ENCODE peak calls at places on chromosomes 5 and 9, in nine cellular contexts. U is ascending aorta, S is osteocyte, R is thyroid gland, Y is heart right ventricle, C is choroid plexus epithelial cell, N is progenitor cell of endocrine pancreas, D is A549, X is spleen. I is an unnamed sample.

GRCh38 chr5:161847896-161848510 is at the start of gene GABRA1:
- DNase-seq in U (no peak), Y (no peak), N (peak), C (no peak), S (no peak), R (peak), X (no peak), D (no peak), I (no peak)

GRCh38 chr5:96780626-96781025 is 27.1 kb downstream of the ERAP1 start:
- DNase-seq in S (no peak), D (no peak), C (peak), N (no peak), Y (no peak), X (no peak), U (no peak), R (no peak), I (no peak)

GRCh38 chr9:131731237-131731995 is 8.5 kb downstream of the RAPGEF1 start:
- DNase-seq in C (no peak), S (no peak), Y (no peak), N (no peak), R (no peak), D (no peak), X (no peak), U (no peak), I (no peak)

GRCh38 chr5:17951392-17952169 is 317.3 kb downstream of the TAF11L14 start:
- DNase-seq in X (no peak), D (peak), Y (no peak), C (no peak), S (no peak), N (no peak), U (no peak), R (no peak), I (no peak)

GRCh38 chr5:140881889-140882590 is at the start of gene PCDHA13:
- DNase-seq in S (no peak), X (no peak), R (no peak), C (no peak), U (no peak), N (no peak), D (no peak), Y (no peak), I (no peak)

GRCh38 chr5:123035950-123036390 is 555 bp downstream of the PPIC start:
- DNase-seq in C (peak), Y (peak), D (peak), S (no peak), N (peak), U (no peak), R (peak), X (peak), I (peak)

GRCh38 chr9:69035438-69036316 is at the start of gene FXN:
- DNase-seq in S (peak), U (peak), R (peak), Y (peak), N (peak), D (peak), X (peak), C (peak), I (peak)

GRCh38 chr5:14298126-14298847 is 155.1 kb downstream of the TRIO start:
- DNase-seq in D (no peak), Y (no peak), S (no peak), C (peak), U (no peak), X (no peak), R (no peak), N (no peak), I (no peak)

GRCh38 chr5:56412601-56413379 is 179.7 kb upstream of the ANKRD55 start:
- DNase-seq in C (peak), Y (peak), X (peak), N (no peak), S (no peak), R (no peak), D (no peak), U (peak), I (no peak)

GRCh38 chr5:7208911-7209310 is 187.0 kb upstream of the ADCY2 start:
- DNase-seq in S (no peak), X (no peak), N (no peak), D (no peak), Y (no peak), R (peak), U (no peak), C (no peak), I (no peak)

GRCh38 chr5:113293068-113293571 is 141.7 kb downstream of the TSSK1B start:
- DNase-seq in X (no peak), U (no peak), S (no peak), R (no peak), N (no peak), D (no peak), Y (no peak), C (peak), I (no peak)

GRCh38 chr5:113295111-113295539 is 139.7 kb downstream of the TSSK1B start:
- DNase-seq in D (no peak), C (no peak), R (no peak), U (no peak), X (no peak), Y (no peak), S (no peak), N (no peak), I (no peak)

GRCh38 chr5:113292535-113292934 is 142.3 kb downstream of the TSSK1B start:
- DNase-seq in X (no peak), R (no peak), S (no peak), D (no peak), C (no peak), U (no peak), N (no peak), Y (no peak), I (no peak)

GRCh38 chr5:113293613-113294340 is 141.0 kb downstream of the TSSK1B start:
- DNase-seq in S (no peak), U (no peak), X (no peak), R (peak), D (no peak), Y (peak), C (peak), N (no peak), I (no peak)

DNA sequence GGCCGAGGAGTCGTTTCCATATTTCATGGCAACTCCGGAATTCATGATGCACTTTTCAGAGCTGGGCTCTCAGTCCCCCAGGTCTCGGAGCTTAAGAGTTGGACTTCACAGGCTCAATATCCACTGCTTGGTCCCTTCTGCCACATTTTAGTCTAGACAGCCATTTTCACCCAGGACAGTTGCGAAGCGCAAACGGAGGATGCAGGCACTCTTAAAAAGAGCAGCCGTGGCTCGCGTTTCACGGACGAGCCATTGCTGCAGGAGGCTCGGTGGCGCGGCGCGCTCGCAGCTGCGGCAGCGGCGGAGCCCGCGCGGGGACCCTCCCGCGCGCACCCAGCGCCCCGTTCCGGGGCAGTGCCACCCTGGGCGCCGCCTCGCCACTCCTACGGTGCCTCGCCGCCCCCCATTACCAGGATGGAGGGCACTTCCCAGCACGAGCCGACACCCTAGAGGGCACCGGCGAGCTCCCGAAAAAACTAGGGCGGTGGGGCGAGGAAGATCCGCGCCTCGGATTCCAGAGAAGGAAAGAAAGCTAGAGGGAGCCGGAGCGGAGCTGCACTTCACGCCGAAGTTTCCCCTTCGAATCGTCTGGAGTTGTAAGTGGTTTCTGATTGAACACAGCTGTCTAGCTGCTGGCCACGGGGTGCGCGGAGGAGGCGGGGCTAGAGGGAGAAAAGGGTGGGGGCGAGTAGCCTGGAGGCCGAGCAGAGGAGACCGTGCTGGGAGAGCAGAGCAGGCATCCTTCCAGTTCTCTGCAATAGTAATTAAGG is 140.3 kb downstream of the TSSK1B start:
- DNase-seq in X (peak), Y (peak), D (peak), U (peak), N (peak), S (peak), R (peak), C (peak), I (peak)
- TF ChIP-seq CTCF in X (no peak), Y (peak), D (peak), U (peak), N (peak), S (peak), R (no peak), C (peak), I (no peak)

GRCh38 chr5:181173027-181173419 is 25.6 kb downstream of the OR2V2 start:
- DNase-seq in D (no peak), X (no peak), Y (no peak), U (no peak), S (no peak), C (no peak), R (no peak), N (no peak), I (no peak)
- TF ChIP-seq CTCF in D (peak), X (no peak), Y (peak), U (peak), S (peak), C (no peak), R (no peak), N (peak), I (no peak)

GRCh38 chr9:27195191-27195590 is 86.2 kb downstream of the TEK start:
- DNase-seq in U (no peak), C (peak), S (no peak), X (no peak), Y (no peak), R (no peak), D (no peak), N (no peak), I (no peak)

GRCh38 chr9:27194401-27195091 is 85.5 kb downstream of the TEK start:
- DNase-seq in Y (no peak), X (no peak), U (no peak), S (no peak), C (peak), R (no peak), D (peak), N (no peak), I (no peak)

GRCh38 chr9:27202056-27202455 is 93.0 kb downstream of the TEK start:
- DNase-seq in S (no peak), R (no peak), D (no peak), Y (no peak), C (no peak), U (no peak), N (no peak), X (no peak), I (no peak)

GRCh38 chr9:27196383-27196782 is 87.4 kb downstream of the TEK start:
- DNase-seq in R (no peak), S (no peak), X (no peak), C (no peak), U (no peak), Y (no peak), D (no peak), N (no peak), I (no peak)

GRCh38 chr9:27198175-27198574 is 89.2 kb downstream of the TEK start:
- DNase-seq in S (no peak), C (no peak), X (no peak), U (no peak), Y (no peak), D (no peak), R (peak), N (no peak), I (no peak)
- TF ChIP-seq CTCF in S (peak), C (peak), X (no peak), U (no peak), Y (peak), D (no peak), R (peak), N (no peak), I (no peak)

GRCh38 chr9:97314503-97314902 is 7.0 kb downstream of the CCDC180 start:
- DNase-seq in X (peak), S (no peak), R (no peak), N (no peak), C (no peak), D (no peak), Y (no peak), U (no peak), I (no peak)
- TF ChIP-seq CTCF in X (no peak), S (no peak), R (no peak), N (no peak), C (no peak), D (no peak), Y (no peak), U (no peak), I (no peak)

I was measured in mesothelial cell of epicardium.